ENCODE peak calls at places on chromosomes 5 and 9, in eight cellular contexts. Q, D, G, R, O, Z, M and U are unnamed samples.

GRCh38 chr5:137753986-137754235 is 252 bp downstream of the HNRNPA0 start:
- DNase-seq in Z (no peak), R (peak; percentile 72), D (no peak), O (no peak), M (no peak), G (no peak), Q (no peak), U (no peak)

GRCh38 chr5:171336486-171337206 is 27.6 kb downstream of the TLX3 start:
- DNase-seq in R (peak; percentile 84), O (peak; percentile 61), Z (peak; percentile 64), G (peak; percentile 73), D (no peak), Q (no peak), M (peak; percentile 64), U (no peak)

GRCh38 chr9:98317134-98317857 is 61.8 kb upstream of the TBC1D2 start:
- DNase-seq in D (peak; percentile 68), O (peak; percentile 73), M (no peak), Z (peak; percentile 86), R (peak; percentile 84), Q (no peak), G (peak; percentile 38), U (no peak)

GRCh38 chr5:61333351-61334223 is 1.5 kb downstream of the ZSWIM6 start:
- DNase-seq in Q (peak; percentile 40), Z (no peak), M (no peak), D (peak; percentile 74), R (peak; percentile 74), G (peak; percentile 46), O (peak; percentile 33), U (peak; percentile 60)

GRCh38 chr5:168936511-168936910 is 357.3 kb upstream of the PANK3 start:
- DNase-seq in O (no peak), D (no peak), Q (no peak), Z (no peak), R (no peak), G (no peak), M (no peak), U (no peak)

GRCh38 chr5:86917117-86917579 is 299.4 kb downstream of the COX7C start:
- DNase-seq in O (peak; percentile 42), G (peak; percentile 26), R (peak; percentile 69), Q (peak; percentile 48), M (peak; percentile 27), D (no peak), Z (peak; percentile 49), U (no peak)

GRCh38 chr9:121541945-121542344 is 42.3 kb upstream of the GGTA1 start:
- DNase-seq in Z (no peak), R (no peak), D (no peak), Q (no peak), M (no peak), G (no peak), O (no peak), U (no peak)

GRCh38 chr9:117188394-117188793 is 226.5 kb downstream of the ASTN2 start:
- DNase-seq in O (no peak), D (no peak), M (no peak), R (no peak), Q (no peak), Z (no peak), G (no peak), U (no peak)

GRCh38 chr5:10652606-10653005 is 88.7 kb downstream of the ANKRD33B start:
- DNase-seq in M (no peak), D (no peak), O (no peak), Z (no peak), G (no peak), Q (no peak), R (no peak), U (no peak)

GRCh38 chr9:136311433-136312375 is 7.8 kb upstream of the CCDC187 start:
- DNase-seq in R (no peak), O (no peak), Z (no peak), M (peak; percentile 11), Q (no peak), D (no peak), G (no peak), U (peak; percentile 83)

GRCh38 chr5:110957934-110958333 is 113.6 kb upstream of the TSLP start:
- DNase-seq in Z (peak; percentile 75), G (no peak), O (peak; percentile 54), Q (no peak), M (no peak), R (peak; percentile 75), D (no peak), U (no peak)

GRCh38 chr5:145925353-145925752 is 11.0 kb upstream of the SH3RF2 start:
- DNase-seq in O (peak; percentile 98), R (peak; percentile 85), M (no peak), Z (peak; percentile 86), D (no peak), G (peak; percentile 80), Q (no peak), U (no peak)

GRCh38 chr5:143142596-143143435 is 260.7 kb downstream of the NR3C1 start:
- DNase-seq in M (no peak), G (no peak), O (peak; percentile 63), Q (no peak), Z (peak; percentile 17), R (peak; percentile 34), D (no peak), U (no peak)

GRCh38 chr5:19927170-19927569 is 60.8 kb downstream of the CDH18 start:
- DNase-seq in G (no peak), O (no peak), D (no peak), Z (no peak), R (no peak), M (no peak), Q (no peak), U (no peak)

GRCh38 chr5:19923742-19924141 is 64.3 kb downstream of the CDH18 start:
- DNase-seq in M (no peak), D (no peak), G (no peak), R (no peak), Z (peak; percentile 6), O (no peak), Q (no peak), U (no peak)

GRCh38 chr5:19927919-19928318 is 60.1 kb downstream of the CDH18 start:
- DNase-seq in Z (peak; percentile 61), R (no peak), Q (peak; percentile 11), O (no peak), M (no peak), G (no peak), D (peak; percentile 4), U (no peak)

DNA sequence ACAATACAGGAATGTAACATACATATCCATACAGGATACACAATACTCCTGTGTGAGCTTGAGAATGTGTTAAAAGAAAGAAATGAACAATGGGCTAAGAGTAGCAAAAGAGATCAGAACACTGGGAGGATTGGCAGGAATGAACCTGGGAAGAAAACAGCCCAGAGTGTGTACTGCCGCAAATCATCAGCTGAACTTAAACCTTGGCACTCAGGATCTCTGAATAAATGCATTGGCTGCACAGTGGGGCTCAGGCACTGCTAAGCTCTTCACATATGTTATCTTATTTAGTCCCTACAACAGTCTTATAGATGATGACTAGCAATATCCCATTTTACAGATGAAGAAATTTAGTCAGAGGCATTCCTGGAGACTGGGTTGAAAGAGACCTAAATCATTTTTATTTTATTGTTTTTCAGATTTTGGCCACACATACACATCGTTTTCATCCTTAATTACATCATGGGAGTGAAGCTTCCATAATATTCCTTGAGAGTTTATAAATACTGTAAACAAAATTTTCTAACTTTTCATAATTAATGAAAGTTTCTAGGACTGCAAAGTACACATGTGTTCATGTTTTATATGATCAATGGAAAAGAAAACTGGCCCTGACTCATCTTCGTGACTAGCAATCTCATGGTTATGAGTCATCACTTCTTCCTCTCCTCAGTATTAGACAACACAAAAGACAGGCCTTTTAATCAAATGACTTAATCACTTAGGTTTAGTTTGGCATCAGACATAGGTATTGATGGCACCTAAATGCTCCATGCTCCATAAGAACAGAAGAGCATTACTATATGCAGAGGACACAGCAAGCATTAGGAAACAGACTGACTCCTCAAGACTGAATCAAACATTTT is 59.2 kb downstream of the CDH18 start:
- DNase-seq in R (peak; percentile 90), M (no peak), O (peak; percentile 92), D (no peak), Q (no peak), G (peak; percentile 89), Z (peak; percentile 92), U (no peak)
- H2AFZ ChIP-seq in R (no peak overlapping the region), M (no peak overlapping the region), O (no peak overlapping the region), D (no peak overlapping the region), Q (no peak overlapping the region), G (no peak overlapping the region), Z (peak overlapping the region; percentile 54), U (no peak overlapping the region)

GRCh38 chr9:110284211-110284849 is 28.0 kb upstream of the TXN start:
- DNase-seq in Q (no peak), O (no peak), D (no peak), M (no peak), R (no peak), Z (no peak), G (no peak), U (no peak)
- H3K4me3 ChIP-seq in Q (no peak overlapping the region), O (no peak overlapping the region), D (no peak overlapping the region), M (no peak overlapping the region), R (no peak overlapping the region), Z (no peak overlapping the region), G (no peak overlapping the region), U (no peak overlapping the region)

GRCh38 chr9:21078702-21079101 is 960 bp upstream of the IFNB1 start:
- DNase-seq in Q (no peak), G (no peak), Z (no peak), O (no peak), R (no peak), M (peak; percentile 31), D (no peak), U (peak; percentile 65)
- H2AFZ ChIP-seq in Q (peak overlapping the region; percentile 40), G (no peak overlapping the region), Z (no peak overlapping the region), O (no peak overlapping the region), R (no peak overlapping the region), M (peak overlapping the region; percentile 58), D (no peak overlapping the region), U (peak overlapping the region; percentile 37)

GRCh38 chr5:180810210-180811011 is 7.8 kb upstream of the MGAT1 start:
- DNase-seq in R (peak; percentile 97), Z (peak; percentile 90), D (peak; percentile 98), M (peak; percentile 95), Q (peak; percentile 95), G (peak; percentile 95), O (peak; percentile 91), U (peak; percentile 98)
- H3K4me3 ChIP-seq in R (peak overlapping the region; percentile 92), Z (peak overlapping the region; percentile 84), D (peak overlapping the region; percentile 79), M (peak overlapping the region; percentile 67), Q (peak overlapping the region; percentile 94), G (peak overlapping the region; percentile 43), O (peak overlapping the region; percentile 66), U (peak overlapping the region; percentile 93)

DNA sequence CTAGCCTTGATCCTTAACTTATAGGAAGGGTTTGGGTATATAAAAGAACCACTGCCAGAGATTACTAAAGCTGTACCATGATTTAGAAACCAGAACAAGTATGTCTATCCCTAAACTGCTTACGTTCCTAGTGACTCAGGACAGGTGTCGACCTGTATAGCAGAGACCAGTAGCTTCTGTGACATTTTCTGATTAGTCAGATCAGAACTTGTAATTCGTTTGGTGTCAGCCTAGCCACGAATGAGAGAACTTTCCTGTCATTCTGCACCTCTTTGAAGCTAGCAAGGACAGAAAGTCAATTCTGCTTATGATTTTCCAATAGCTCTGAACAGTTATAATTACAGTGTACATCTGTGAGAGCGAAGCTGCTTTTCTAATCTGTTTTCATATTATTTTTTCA is 39.5 kb downstream of the PRKACG start:
- DNase-seq in Z (no peak), R (no peak), M (no peak), O (no peak), G (no peak), D (no peak), Q (no peak), U (no peak)
- H2AFZ ChIP-seq in Z (no peak overlapping the region), R (no peak overlapping the region), M (no peak overlapping the region), O (no peak overlapping the region), G (no peak overlapping the region), D (no peak overlapping the region), Q (no peak overlapping the region), U (no peak overlapping the region)